ENCODE peak calls at places on chromosome 9, in six cellular contexts. U is ELF-1, C is T1000, G is NCI-H1092 treated with DMSO at 0.1 percent for 48 hours, O is NCI-H2029 treated with DMSO at 0.1 percent for 48 hours, F is NCI-H2107. K is an unnamed sample.

GRCh38 chr9:137486141-137486490 is 27.0 kb upstream of the NSMF start:
- DNase-seq in U (no peak), O (no peak), C (no peak), G (no peak), F (no peak), K (no peak)

GRCh38 chr9:11457809-11458785 is 845.3 kb upstream of the PTPRD start:
- DNase-seq in F (no peak), O (no peak), G (peak), C (no peak), U (peak), K (no peak)

GRCh38 chr9:83281306-83282255 is 218.6 kb upstream of the RASEF start:
- DNase-seq in O (peak), C (peak), G (no peak), F (no peak), U (no peak), K (no peak)

GRCh38 chr9:100229561-100229960 is 123.2 kb downstream of the TEX10 start:
- DNase-seq in O (peak), G (peak), C (no peak), F (no peak), U (no peak), K (no peak)

GRCh38 chr9:99954841-99955240 is 48.4 kb downstream of the STX17 start:
- DNase-seq in F (no peak), O (no peak), C (no peak), U (no peak), G (no peak), K (no peak)

GRCh38 chr9:133771486-133772482 is 33.6 kb upstream of the SARDH start:
- DNase-seq in G (no peak), F (no peak), U (no peak), O (no peak), C (no peak), K (no peak)

GRCh38 chr9:91812191-91812590 is 137.8 kb downstream of the ROR2 start:
- DNase-seq in F (no peak), C (no peak), G (no peak), O (no peak), U (no peak), K (no peak)

GRCh38 chr9:72280913-72281500 is 84.0 kb downstream of the ZFAND5 start:
- DNase-seq in C (peak), G (peak), F (peak), U (peak), O (peak), K (peak)

GRCh38 chr9:81032030-81032572 is 657.2 kb downstream of the TLE1 start:
- DNase-seq in U (no peak), G (no peak), C (peak), F (no peak), O (no peak), K (no peak)

GRCh38 chr9:137314561-137315560 is 12.8 kb upstream of the NRARP start:
- DNase-seq in U (no peak), C (no peak), O (no peak), F (no peak), G (no peak), K (peak)

GRCh38 chr9:129340427-129341196 is 162.6 kb upstream of the IER5L start:
- DNase-seq in U (no peak), G (no peak), F (no peak), C (no peak), O (no peak), K (no peak)

K was measured in germinal center.